ENCODE peak calls at places on chromosomes 3 and 15, in four cellular contexts. Y is nephron progenitor cell, H is fibroblast of mammary gland, U is dorsolateral prefrontal cortex. Q is an unnamed sample.

GRCh38 chr15:82530606-82531379 is 9.5 kb downstream of the RPS17 start:
- DNase-seq in U (peak), H (peak), Y (peak), Q (peak)

GRCh38 chr15:79455361-79455760 is 23.2 kb downstream of the MINAR1 start:
- DNase-seq in U (no peak), H (peak), Y (no peak), Q (no peak)

GRCh38 chr15:84736375-84736774 is 12.0 kb upstream of the ZNF592 start:
- DNase-seq in H (no peak), Y (no peak), U (no peak), Q (no peak)

GRCh38 chr3:127035672-127036071 is 52.8 kb downstream of the PLXNA1 start:
- DNase-seq in H (peak), Y (no peak), U (no peak), Q (no peak)

GRCh38 chr15:36742696-36743095 is 163.3 kb downstream of the CDIN1 start:
- DNase-seq in Y (no peak), U (no peak), H (no peak), Q (no peak)

GRCh38 chr3:102530443-102531195 is 95.8 kb downstream of the ZPLD1 start:
- DNase-seq in U (no peak), H (peak), Y (no peak), Q (no peak)

GRCh38 chr15:61598655-61599054 is 369.6 kb upstream of the RORA start:
- DNase-seq in Y (no peak), H (no peak), U (no peak), Q (no peak)

GRCh38 chr3:183537295-183537730 is 18.2 kb downstream of the KLHL6 start:
- DNase-seq in Y (no peak), H (peak), U (no peak), Q (no peak)

GRCh38 chr3:126155280-126155640 is 25.1 kb downstream of the ALDH1L1 start:
- DNase-seq in H (no peak), Y (no peak), U (no peak), Q (no peak)

GRCh38 chr3:72673011-72673771 is 175.1 kb downstream of the SHQ1 start:
- DNase-seq in U (no peak), H (no peak), Y (no peak), Q (no peak)

GRCh38 chr3:181358555-181358954 is 353.2 kb upstream of the SOX2 start:
- DNase-seq in H (no peak), U (no peak), Y (no peak), Q (no peak)

GRCh38 chr3:173567997-173568396 is 170.5 kb downstream of the NLGN1 start:
- DNase-seq in Y (no peak), U (no peak), H (no peak), Q (no peak)

GRCh38 chr15:48946088-48946839 is 17.5 kb downstream of the SHC4 start:
- DNase-seq in U (no peak), Y (no peak), H (peak), Q (no peak)

GRCh38 chr15:91710072-91710471 is 143.4 kb upstream of the SLCO3A1 start:
- DNase-seq in U (no peak), Y (no peak), H (no peak), Q (no peak)

GRCh38 chr3:177197934-177198484 is 727 bp upstream of the TBL1XR1 start:
- DNase-seq in Y (no peak), U (no peak), H (no peak), Q (no peak)

GRCh38 chr3:50550079-50550736 is 17.3 kb downstream of the C3orf18 start:
- DNase-seq in Y (peak), U (peak), H (peak), Q (peak)

GRCh38 chr3:162165346-162165745 is 668.7 kb downstream of the OTOL1 start:
- DNase-seq in Y (no peak), U (no peak), H (no peak), Q (no peak)

GRCh38 chr15:100291106-100291505 is 50.7 kb downstream of the ADAMTS17 start:
- DNase-seq in Y (no peak), U (no peak), H (peak), Q (no peak)

GRCh38 chr3:169604568-169604967 is 58.9 kb downstream of the MECOM start:
- DNase-seq in U (no peak), Y (no peak), H (peak), Q (no peak)
- TF ChIP-seq CTCF in U (no peak), Y (peak), H (peak), Q (no peak)

DNA sequence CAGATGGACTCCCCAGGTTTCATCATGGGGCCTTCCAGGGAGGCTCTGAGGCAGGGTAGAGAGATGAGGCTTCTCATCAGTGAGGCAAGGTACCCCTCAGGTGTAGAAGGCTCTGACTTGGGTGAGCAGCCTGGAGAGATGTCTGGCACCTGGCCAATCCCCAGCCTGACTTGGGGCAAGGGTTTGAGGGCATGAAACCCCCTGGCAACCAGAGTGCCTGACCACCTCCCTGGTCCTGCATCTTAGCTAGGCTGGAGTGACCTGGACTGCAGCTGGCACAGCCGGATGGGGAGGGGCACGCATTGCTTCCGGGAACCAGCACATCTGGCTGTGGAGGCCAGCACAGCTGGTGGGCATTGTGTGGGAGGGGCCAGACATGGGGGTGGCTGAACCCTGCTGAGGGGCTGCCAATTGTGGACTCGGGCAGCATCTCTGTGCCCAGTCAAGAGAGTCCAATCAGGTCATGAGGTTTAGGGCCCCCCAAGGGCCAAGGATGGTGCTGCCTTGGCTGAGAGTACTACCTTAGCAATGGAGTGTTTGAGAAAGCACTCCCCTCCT is 1.9 kb downstream of the ZBTB47 start:
- DNase-seq in H (no peak), Y (no peak), U (no peak), Q (no peak)
- TF ChIP-seq CTCF in H (no peak), Y (no peak), U (no peak), Q (no peak)

GRCh38 chr15:73987646-73988045 is 4.4 kb downstream of the STOML1 start:
- DNase-seq in Y (no peak), H (no peak), U (no peak), Q (no peak)

GRCh38 chr15:73986055-73986775 is 5.9 kb downstream of the STOML1 start:
- DNase-seq in H (peak), U (no peak), Y (no peak), Q (no peak)

GRCh38 chr15:73985101-73985873 is 6.8 kb downstream of the STOML1 start:
- DNase-seq in U (no peak), Y (no peak), H (peak), Q (no peak)

GRCh38 chr15:73988075-73988969 is 3.8 kb downstream of the STOML1 start:
- DNase-seq in H (peak), Y (no peak), U (no peak), Q (no peak)

DNA sequence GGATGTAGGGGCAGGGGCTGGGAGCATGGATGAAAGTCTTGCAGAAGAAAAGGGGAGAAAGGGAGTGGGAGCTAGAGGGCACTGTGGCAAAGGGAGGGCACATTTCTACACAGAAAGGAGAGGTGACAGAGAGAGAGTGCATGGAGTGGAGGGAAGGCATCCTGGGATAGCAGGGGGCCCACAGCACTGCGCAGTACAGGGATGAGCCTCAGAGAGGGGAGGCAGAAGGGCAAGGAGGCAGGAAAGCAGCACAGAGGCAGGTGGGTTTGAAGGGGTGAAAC is 5.4 kb downstream of the STOML1 start:
- DNase-seq in U (no peak), H (no peak), Y (no peak), Q (no peak)
- TF ChIP-seq CTCF in U (no peak), H (no peak), Y (no peak), Q (no peak)

GRCh38 chr15:34724486-34724885 is 30.3 kb downstream of the GJD2 start:
- DNase-seq in U (no peak), H (no peak), Y (no peak), Q (no peak)

GRCh38 chr15:34719051-34719882 is 35.5 kb downstream of the GJD2 start:
- DNase-seq in U (no peak), Y (no peak), H (no peak), Q (no peak)

GRCh38 chr15:34719883-34720148 is 35.0 kb downstream of the GJD2 start:
- DNase-seq in U (no peak), Y (no peak), H (no peak), Q (no peak)

GRCh38 chr15:34721157-34721801 is 33.5 kb downstream of the GJD2 start:
- DNase-seq in H (no peak), U (no peak), Y (no peak), Q (no peak)

GRCh38 chr15:34721802-34722795 is 32.7 kb downstream of the GJD2 start:
- DNase-seq in Y (peak), H (peak), U (peak), Q (peak)
- TF ChIP-seq CTCF in Y (no peak), H (peak), U (no peak), Q (no peak)

GRCh38 chr3:49469037-49469875 is 811 bp upstream of the DAG1 start:
- DNase-seq in U (peak), H (peak), Y (peak), Q (peak)

GRCh38 chr3:49471856-49472495 is 1.9 kb downstream of the DAG1 start:
- DNase-seq in H (no peak), Y (peak), U (no peak), Q (no peak)

GRCh38 chr3:49469876-49470713 is at the start of gene DAG1:
- DNase-seq in H (peak), Y (peak), U (peak), Q (peak)

GRCh38 chr3:49466047-49466446 is 4.0 kb upstream of the DAG1 start:
- DNase-seq in Y (no peak), H (no peak), U (no peak), Q (no peak)

DNA sequence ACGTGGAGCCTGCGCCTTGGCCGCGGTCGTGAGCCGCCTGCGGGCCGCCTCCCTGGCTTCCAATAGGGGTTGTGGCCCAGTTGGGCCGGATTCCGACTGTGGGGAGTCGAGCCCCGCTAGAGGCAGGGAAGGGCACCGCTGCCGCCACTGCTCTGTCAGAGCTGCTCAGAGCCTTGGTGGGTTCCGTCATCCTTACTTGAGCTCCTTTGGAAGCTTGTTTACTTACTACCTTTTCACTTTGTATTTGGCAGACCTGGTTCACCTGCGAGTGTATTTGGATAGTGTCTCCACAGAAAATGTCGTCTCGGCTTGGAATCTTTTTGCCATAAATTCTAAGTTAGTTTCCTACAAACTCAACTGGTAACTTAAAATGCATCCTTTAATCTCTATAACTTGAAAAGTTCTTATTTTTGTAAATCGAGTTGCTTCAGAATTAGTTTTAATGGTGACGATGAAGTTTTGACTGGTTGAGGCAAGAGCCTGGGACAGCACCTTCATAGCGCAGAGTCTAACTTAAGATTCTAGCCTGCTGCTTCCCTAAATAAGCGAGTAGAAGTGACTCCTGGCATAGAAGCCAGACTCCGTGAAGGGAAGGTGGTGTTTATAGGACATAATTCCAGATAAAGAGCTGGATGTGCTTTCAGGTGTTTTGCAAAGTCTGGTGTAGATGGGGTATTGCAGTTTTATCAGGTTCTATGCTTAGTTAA is 800 bp downstream of the DAG1 start:
- DNase-seq in Y (no peak), H (no peak), U (no peak), Q (no peak)
- TF ChIP-seq CTCF in Y (no peak), H (no peak), U (no peak), Q (no peak)

GRCh38 chr15:63826513-63826912 is 7.2 kb downstream of the HERC1 start:
- DNase-seq in U (no peak), Y (no peak), H (peak), Q (no peak)
- TF ChIP-seq CTCF in U (no peak), Y (no peak), H (peak), Q (no peak)

Q was measured in endothelial cell.